ENCODE peak calls at places on chromosomes 4 and X, in nine cellular contexts. One of them, this sample, is unnamed.

GRCh38 chrX:3262906-3263305 is 83.5 kb downstream of the MXRA5 start:
- DNase-seq in foreskin fibroblast: peak; percentile 86
- DNase-seq in HT-29: no peak
- DNase-seq in mesendoderm: no peak
- DNase-seq in bronchial epithelial cell: peak; percentile 85
- DNase-seq in NCI-H2029: no peak
- DNase-seq in adipocyte: peak; percentile 88
- DNase-seq in lower lobe of right lung: no peak
- DNase-seq in endodermal cell: no peak
- DNase-seq in this sample: no peak

GRCh38 chr4:173943547-173943946 is 339.9 kb downstream of the FBXO8 start:
- DNase-seq in endodermal cell: no peak
- DNase-seq in adipocyte: no peak
- DNase-seq in foreskin fibroblast: no peak
- DNase-seq in bronchial epithelial cell: no peak
- DNase-seq in HT-29: no peak
- DNase-seq in lower lobe of right lung: no peak
- DNase-seq in NCI-H2029: no peak
- DNase-seq in mesendoderm: peak; percentile 93
- DNase-seq in this sample: no peak

GRCh38 chrX:124737771-124738170 is 391.4 kb downstream of the SH2D1A start:
- DNase-seq in foreskin fibroblast: no peak
- DNase-seq in NCI-H2029: no peak
- DNase-seq in bronchial epithelial cell: no peak
- DNase-seq in HT-29: no peak
- DNase-seq in mesendoderm: peak; percentile 10
- DNase-seq in endodermal cell: no peak
- DNase-seq in lower lobe of right lung: no peak
- DNase-seq in adipocyte: no peak
- DNase-seq in this sample: no peak

GRCh38 chr4:120331486-120332281 is 265.0 kb upstream of the MAD2L1 start:
- DNase-seq in lower lobe of right lung: no peak
- DNase-seq in mesendoderm: no peak
- DNase-seq in HT-29: no peak
- DNase-seq in adipocyte: peak; percentile 9
- DNase-seq in foreskin fibroblast: peak; percentile 28
- DNase-seq in NCI-H2029: no peak
- DNase-seq in endodermal cell: no peak
- DNase-seq in bronchial epithelial cell: peak; percentile 17
- DNase-seq in this sample: no peak

GRCh38 chr4:93960450-93960849 is 131.9 kb downstream of the ATOH1 start:
- DNase-seq in foreskin fibroblast: no peak
- DNase-seq in adipocyte: no peak
- DNase-seq in endodermal cell: no peak
- DNase-seq in HT-29: no peak
- DNase-seq in mesendoderm: peak; percentile 1
- DNase-seq in lower lobe of right lung: no peak
- DNase-seq in bronchial epithelial cell: no peak
- DNase-seq in NCI-H2029: no peak
- DNase-seq in this sample: peak; percentile 8

GRCh38 chr4:39406763-39407583 is at the start of gene KLB:
- DNase-seq in NCI-H2029: no peak
- DNase-seq in lower lobe of right lung: no peak
- DNase-seq in adipocyte: no peak
- DNase-seq in mesendoderm: no peak
- DNase-seq in HT-29: peak; percentile 23
- DNase-seq in endodermal cell: no peak
- DNase-seq in bronchial epithelial cell: no peak
- DNase-seq in foreskin fibroblast: peak; percentile 30
- DNase-seq in this sample: no peak

GRCh38 chr4:87492617-87493016 is 36.6 kb downstream of the SPARCL1 start:
- DNase-seq in adipocyte: no peak
- DNase-seq in NCI-H2029: no peak
- DNase-seq in lower lobe of right lung: no peak
- DNase-seq in mesendoderm: no peak
- DNase-seq in endodermal cell: no peak
- DNase-seq in HT-29: no peak
- DNase-seq in foreskin fibroblast: no peak
- DNase-seq in bronchial epithelial cell: no peak
- DNase-seq in this sample: no peak

GRCh38 chrX:24396236-24396929 is 35.9 kb downstream of the SUPT20HL1 start:
- DNase-seq in NCI-H2029: peak; percentile 65
- DNase-seq in foreskin fibroblast: peak; percentile 39
- DNase-seq in bronchial epithelial cell: no peak
- DNase-seq in mesendoderm: no peak
- DNase-seq in HT-29: no peak
- DNase-seq in endodermal cell: no peak
- DNase-seq in lower lobe of right lung: no peak
- DNase-seq in adipocyte: peak; percentile 72
- DNase-seq in this sample: no peak

GRCh38 chr4:37748546-37748945 is 62.4 kb upstream of the RELL1 start:
- DNase-seq in foreskin fibroblast: no peak
- DNase-seq in HT-29: no peak
- DNase-seq in NCI-H2029: no peak
- DNase-seq in adipocyte: no peak
- DNase-seq in endodermal cell: no peak
- DNase-seq in bronchial epithelial cell: no peak
- DNase-seq in mesendoderm: no peak
- DNase-seq in lower lobe of right lung: no peak
- DNase-seq in this sample: no peak